ENCODE peak calls at places on chromosomes 4 and X, in seven cellular contexts. B is IMR-90, R is GM12878, O is neural progenitor cell, Y is astrocyte, I is neuronal stem cell, E is MM.1S. S is an unnamed sample.

GRCh38 chrX:87167841-87168240 is 349.8 kb upstream of the KLHL4 start:
- DNase-seq in B (no peak), R (no peak), O (no peak), Y (no peak), I (no peak), E (no peak), S (no peak)

GRCh38 chr4:74397748-74398426 is 32.9 kb downstream of the EREG start:
- DNase-seq in B (peak; percentile 4), R (no peak), O (no peak), Y (no peak), I (no peak), E (peak; percentile 48), S (no peak)

GRCh38 chr4:1491630-1492457 is 85.6 kb upstream of the NKX1-1 start:
- DNase-seq in B (no peak), R (no peak), O (no peak), Y (no peak), I (no peak), E (no peak), S (no peak)

GRCh38 chr4:53908661-53909078 is 155.7 kb downstream of the CHIC2 start:
- DNase-seq in B (peak; percentile 97), R (peak; percentile 8), O (peak; percentile 76), Y (peak; percentile 92), I (peak; percentile 38), E (peak; percentile 29), S (no peak)

GRCh38 chr4:179307297-179308136 is 1865.3 kb upstream of the AGA start:
- DNase-seq in B (peak; percentile 23), R (peak; percentile 1), O (peak; percentile 71), Y (peak; percentile 2), I (peak; percentile 33), E (peak; percentile 51), S (no peak)

GRCh38 chr4:80202784-80203553 is 5.7 kb downstream of the PRDM8 start:
- DNase-seq in B (peak; percentile 35), R (no peak), O (peak; percentile 77), Y (no peak), I (no peak), E (peak; percentile 52), S (no peak)

GRCh38 chrX:40755291-40756249 is 20.2 kb upstream of the MED14 start:
- DNase-seq in B (peak; percentile 39), R (no peak), O (no peak), Y (peak; percentile 44), I (no peak), E (no peak), S (no peak)

GRCh38 chrX:140817943-140818342 is 108.4 kb downstream of the LINC00632 start:
- DNase-seq in B (peak; percentile 41), R (no peak), O (peak; percentile 33), Y (peak; percentile 30), I (no peak), E (peak; percentile 57), S (no peak)

GRCh38 chrX:13489451-13489850 is 80.0 kb upstream of the EGFL6 start:
- DNase-seq in B (peak; percentile 38), R (no peak), O (no peak), Y (peak; percentile 78), I (no peak), E (no peak), S (peak; percentile 19)

GRCh38 chr4:2837110-2837903 is 6.3 kb upstream of the ADD1 start:
- DNase-seq in B (no peak), R (no peak), O (peak; percentile 16), Y (no peak), I (no peak), E (no peak), S (no peak)

GRCh38 chrX:17441965-17442364 is 67.0 kb downstream of the NHS start:
- DNase-seq in B (peak; percentile 74), R (no peak), O (no peak), Y (peak; percentile 80), I (no peak), E (no peak), S (no peak)

GRCh38 chrX:135591871-135592270 is 71.4 kb downstream of the INTS6L start:
- DNase-seq in B (no peak), R (no peak), O (no peak), Y (no peak), I (no peak), E (no peak), S (no peak)

DNA sequence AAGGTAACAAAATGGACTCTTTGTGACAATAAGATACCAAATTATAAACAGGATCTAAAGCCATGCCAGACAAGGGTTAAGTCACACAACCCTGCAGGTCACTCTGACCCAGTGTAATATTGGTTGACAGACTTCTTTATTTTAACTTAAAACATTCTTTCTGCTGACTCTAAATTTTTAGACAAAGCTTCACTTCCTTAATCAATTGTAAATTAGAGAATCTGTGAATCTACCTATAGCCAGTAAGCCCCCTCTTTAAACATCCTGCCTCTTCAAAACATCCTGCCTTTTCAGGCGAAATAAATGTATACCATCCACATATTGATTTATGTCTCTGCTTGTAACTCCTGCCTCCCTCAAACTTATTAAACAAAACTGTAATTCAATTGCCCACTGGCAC is 14.2 kb downstream of the NUDT6 start:
- DNase-seq in B (no peak), R (no peak), O (no peak), Y (no peak), I (no peak), E (no peak), S (no peak)
- H2AFZ ChIP-seq in B (no peak overlapping the region), R (no peak overlapping the region), O (no peak overlapping the region), Y (no peak overlapping the region), I (no peak overlapping the region), E (no peak overlapping the region), S (no peak overlapping the region)

GRCh38 chr4:6932918-6933317 is 23.3 kb downstream of the TBC1D14 start:
- DNase-seq in B (no peak), R (no peak), O (no peak), Y (no peak), I (no peak), E (no peak), S (no peak)
- H3K36me3 ChIP-seq in B (no peaks in the 10 kb centered on the region), R (no peaks in the 10 kb centered on the region), O (no peaks in the 10 kb centered on the region), Y (no peaks in the 10 kb centered on the region), I (peaks cover 4% of the 10 kb centered on the region), E (no peaks in the 10 kb centered on the region), S (peaks cover 3% of the 10 kb centered on the region)

GRCh38 chr4:27616166-27616565 is 755.5 kb downstream of the STIM2 start:
- DNase-seq in B (no peak), R (no peak), O (no peak), Y (peak; percentile 27), I (no peak), E (no peak), S (no peak)

GRCh38 chr4:27624749-27625148 is 764.1 kb downstream of the STIM2 start:
- DNase-seq in B (no peak), R (no peak), O (no peak), Y (no peak), I (no peak), E (no peak), S (no peak)

DNA sequence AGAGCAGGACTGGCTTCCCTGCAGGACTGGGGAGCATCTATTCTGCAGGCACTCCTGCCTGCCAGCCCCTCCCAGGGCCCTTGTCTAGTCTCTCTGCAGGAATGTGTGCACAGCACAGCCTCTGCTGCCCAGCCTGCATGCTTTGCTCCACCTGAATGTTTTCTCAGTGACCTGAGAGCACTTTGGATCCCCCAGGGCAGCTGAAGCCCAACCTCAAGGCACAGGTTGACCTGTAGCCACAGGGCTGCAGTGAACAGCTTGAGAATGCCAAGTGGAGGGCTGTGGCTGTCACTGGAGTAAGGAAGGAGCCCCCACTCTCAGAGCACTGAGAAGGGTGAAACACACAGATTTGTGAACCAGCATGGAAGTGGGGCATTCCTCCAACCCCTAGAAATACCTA is 760.2 kb downstream of the STIM2 start:
- DNase-seq in B (no peak), R (no peak), O (peak; percentile 6), Y (no peak), I (no peak), E (no peak), S (no peak)
- H2AFZ ChIP-seq in B (no peak overlapping the region), R (no peak overlapping the region), O (no peak overlapping the region), Y (no peak overlapping the region), I (peak overlapping the region; percentile 15), E (no peak overlapping the region), S (no peak overlapping the region)

GRCh38 chr4:21954406-21954805 is 5.8 kb upstream of the KCNIP4 start:
- DNase-seq in B (no peak), R (no peak), O (no peak), Y (no peak), I (no peak), E (no peak), S (no peak)
- H3K36me3 ChIP-seq in B (no peaks in the 10 kb centered on the region), R (no peaks in the 10 kb centered on the region), O (no peaks in the 10 kb centered on the region), Y (no peaks in the 10 kb centered on the region), I (no peaks in the 10 kb centered on the region), E (no peaks in the 10 kb centered on the region), S (no peaks in the 10 kb centered on the region)

S was measured in keratinocyte.